ENCODE peak calls at places on chromosomes 1 and 21, in seven cellular contexts. G, Y, Z, D, I, P and H are unnamed samples.
A peak's percentile ranks its signal among the peaks of the same experiment; 100 is the strongest.

GRCh38 chr1:58780586-58781452 is 3.0 kb downstream of the JUN start:
- DNase-seq in G (no peak), Y (no peak), Z (no peak), D (no peak), I (no peak), P (peak; percentile 51), H (no peak)

GRCh38 chr21:20443558-20444155 is 554.6 kb upstream of the NCAM2 start:
- DNase-seq in G (no peak), Y (no peak), Z (no peak), D (no peak), I (no peak), P (peak; percentile 58), H (no peak)

GRCh38 chr21:26441081-26441610 is 131.9 kb downstream of the CYYR1 start:
- DNase-seq in G (no peak), Y (no peak), Z (no peak), D (no peak), I (no peak), P (no peak), H (no peak)

GRCh38 chr1:19359357-19359756 is 47.2 kb downstream of the SLC66A1 start:
- DNase-seq in G (no peak), Y (no peak), Z (no peak), D (no peak), I (no peak), P (no peak), H (no peak)

GRCh38 chr1:56435434-56436337 is 143.7 kb downstream of the PLPP3 start:
- DNase-seq in G (no peak), Y (no peak), Z (no peak), D (peak; percentile 57), I (no peak), P (no peak), H (no peak)

GRCh38 chr1:153422450-153423068 is 6.2 kb downstream of the S100A7A start:
- DNase-seq in G (peak; percentile 22), Y (peak; percentile 52), Z (peak; percentile 40), D (no peak), I (peak; percentile 66), P (peak; percentile 77), H (no peak)

GRCh38 chr1:201511925-201512539 is 5.1 kb upstream of the CSRP1 start:
- DNase-seq in G (no peak), Y (peak; percentile 69), Z (no peak), D (peak; percentile 38), I (no peak), P (peak; percentile 46), H (no peak)

GRCh38 chr1:42433324-42433860 is 22.4 kb downstream of the ZMYND12 start:
- DNase-seq in G (no peak), Y (no peak), Z (no peak), D (no peak), I (no peak), P (no peak), H (no peak)

GRCh38 chr1:98914547-98914946 is 90.1 kb downstream of the PLPPR5 start:
- DNase-seq in G (no peak), Y (no peak), Z (no peak), D (no peak), I (no peak), P (no peak), H (no peak)

GRCh38 chr1:109803901-109804331 is 40.2 kb upstream of the EPS8L3 start:
- DNase-seq in G (no peak), Y (no peak), Z (no peak), D (no peak), I (no peak), P (no peak), H (no peak)

GRCh38 chr1:65255088-65256050 is 54.0 kb upstream of the DNAJC6 start:
- DNase-seq in G (no peak), Y (no peak), Z (no peak), D (peak; percentile 33), I (no peak), P (peak; percentile 33), H (no peak)

GRCh38 chr1:78911956-78912880 is 94.3 kb downstream of the ADGRL4 start:
- DNase-seq in G (no peak), Y (no peak), Z (no peak), D (no peak), I (no peak), P (no peak), H (no peak)

GRCh38 chr1:192589813-192590212 is 14.2 kb downstream of the RGS1 start:
- DNase-seq in G (no peak), Y (no peak), Z (no peak), D (no peak), I (no peak), P (no peak), H (no peak)